ENCODE peak calls at places on chromosomes 16 and 17, in five cellular contexts. W is H1, S is GM12878, P is K562, E is HepG2. M is an unnamed sample.

GRCh38 chr16:67995423-67995822 is 3.9 kb downstream of the DPEP2 start:
- DNase-seq in W (no peak), S (no peak), P (no peak), E (no peak), M (no peak)

GRCh38 chr16:25063865-25064264 is 47.7 kb upstream of the LCMT1 start:
- DNase-seq in W (no peak), S (no peak), P (peak), E (peak), M (no peak)

GRCh38 chr17:80296221-80296620 is 35.6 kb downstream of the RNF213 start:
- DNase-seq in W (no peak), S (no peak), P (no peak), E (no peak), M (no peak)

GRCh38 chr16:8374032-8374431 is 216.3 kb downstream of the TMEM114 start:
- DNase-seq in W (peak), S (no peak), P (no peak), E (no peak), M (no peak)

GRCh38 chr16:84065536-84066132 is 23.0 kb upstream of the SLC38A8 start:
- DNase-seq in W (no peak), S (no peak), P (peak), E (peak), M (peak)

GRCh38 chr16:67241008-67241900 is 6.0 kb downstream of the FHOD1 start:
- DNase-seq in W (no peak), S (no peak), P (peak), E (peak), M (peak)

GRCh38 chr16:19613834-19614233 is 58.3 kb downstream of the VPS35L start:
- DNase-seq in W (no peak), S (no peak), P (no peak), E (no peak), M (no peak)

GRCh38 chr17:3985800-3986199 is 21.6 kb upstream of the ATP2A3 start:
- DNase-seq in W (no peak), S (no peak), P (no peak), E (no peak), M (no peak)

GRCh38 chr16:50265260-50265659 is 1.1 kb upstream of the ADCY7 start:
- DNase-seq in W (no peak), S (no peak), P (peak), E (peak), M (no peak)

GRCh38 chr17:57939797-57940196 is 15.4 kb downstream of the CUEDC1 start:
- DNase-seq in W (no peak), S (peak), P (no peak), E (no peak), M (no peak)

GRCh38 chr17:39235555-39236221 is 9.9 kb upstream of the STAC2 start:
- DNase-seq in W (peak), S (peak), P (peak), E (peak), M (peak)

GRCh38 chr16:5873221-5873620 is 775.6 kb upstream of the EEF2KMT start:
- DNase-seq in W (no peak), S (no peak), P (no peak), E (no peak), M (no peak)

GRCh38 chr16:18932243-18932997 is 6.2 kb upstream of the SMG1 start:
- DNase-seq in W (no peak), S (no peak), P (no peak), E (peak), M (no peak)

GRCh38 chr17:40493697-40494096 is 7.7 kb downstream of the TNS4 start:
- DNase-seq in W (no peak), S (no peak), P (no peak), E (no peak), M (no peak)

GRCh38 chr16:2825899-2826298 is 4.2 kb upstream of the ZG16B start:
- DNase-seq in W (no peak), S (no peak), P (no peak), E (no peak), M (no peak)

DNA sequence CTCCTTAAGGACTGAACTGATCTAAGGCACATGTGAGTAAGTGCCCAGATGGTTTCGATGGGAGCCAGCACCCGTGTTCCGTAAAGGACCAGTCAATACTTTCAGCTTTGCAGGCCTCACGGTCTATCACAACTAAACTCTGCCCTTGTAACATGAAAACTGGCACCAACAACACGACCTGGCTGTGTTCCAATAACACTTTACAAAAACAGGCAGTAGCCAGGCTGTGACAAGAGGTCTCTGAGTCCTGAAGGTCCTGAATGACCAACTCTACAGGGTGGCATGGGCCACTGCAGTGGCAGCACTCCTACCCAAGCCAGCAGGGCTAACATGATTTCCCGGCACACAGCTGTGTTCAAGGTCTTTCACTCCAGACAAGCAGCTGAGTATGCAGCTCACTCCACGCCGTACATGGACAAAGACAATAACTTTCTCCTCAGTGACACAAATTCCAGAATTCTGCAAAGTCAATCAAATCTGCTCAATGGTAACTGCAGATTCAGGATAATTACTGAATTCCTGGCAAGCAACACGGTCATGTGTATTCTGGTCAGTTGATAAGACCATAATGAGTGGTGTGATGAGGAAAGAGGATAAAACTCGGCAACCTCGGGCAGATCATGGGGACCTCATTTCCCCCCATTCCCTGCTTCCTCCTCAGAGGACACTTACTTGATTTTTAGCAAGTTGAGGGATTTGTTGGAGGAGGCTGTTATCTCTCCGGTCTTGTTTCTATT is 15.2 kb downstream of the NPLOC4 start:
- DNase-seq in W (no peak), S (no peak), P (no peak), E (no peak), M (no peak)
- TF ChIP-seq HDAC2 in W (no peak), S (no peak), P (no peak), E (no peak), M (no peak)

DNA sequence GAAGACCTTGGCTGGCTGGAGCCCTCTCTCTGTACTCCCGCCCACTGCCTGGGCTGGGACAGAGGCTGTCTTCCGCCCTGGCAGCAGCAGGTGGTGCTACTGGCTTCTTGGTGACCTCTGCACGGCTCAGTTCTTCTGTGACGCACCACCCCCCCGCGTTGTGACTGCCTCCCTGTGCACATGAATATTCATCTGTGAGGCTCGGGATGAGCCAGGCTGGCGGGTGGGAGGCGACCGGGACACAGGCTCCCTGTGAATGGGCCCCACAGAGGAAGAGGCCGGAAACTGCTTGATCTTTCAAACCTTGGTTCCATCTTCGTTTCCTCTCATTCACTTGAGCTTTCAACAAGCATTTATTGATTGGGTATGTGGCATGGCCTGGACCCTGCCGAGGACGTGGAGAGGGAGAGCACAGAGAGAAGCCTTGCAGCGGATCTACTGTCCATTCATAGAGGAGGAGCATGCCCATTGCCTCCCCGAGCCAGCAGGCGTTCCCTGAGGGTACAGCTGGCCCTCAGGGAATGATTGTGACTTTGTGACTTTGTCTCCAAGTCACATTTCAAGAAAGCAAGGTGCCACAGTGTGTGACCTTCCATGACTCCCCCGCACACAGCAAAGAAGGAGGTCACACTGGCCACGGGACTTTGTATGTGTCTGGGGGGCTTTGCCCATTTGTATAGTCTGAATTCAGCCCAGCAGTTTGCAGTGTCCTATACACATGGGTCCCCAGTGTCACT is 45.0 kb downstream of the B9D1 start:
- DNase-seq in W (peak), S (no peak), P (peak), E (peak), M (peak)
- TF ChIP-seq CTCF in W (peak), S (peak), P (peak), E (peak), M (peak)

DNA sequence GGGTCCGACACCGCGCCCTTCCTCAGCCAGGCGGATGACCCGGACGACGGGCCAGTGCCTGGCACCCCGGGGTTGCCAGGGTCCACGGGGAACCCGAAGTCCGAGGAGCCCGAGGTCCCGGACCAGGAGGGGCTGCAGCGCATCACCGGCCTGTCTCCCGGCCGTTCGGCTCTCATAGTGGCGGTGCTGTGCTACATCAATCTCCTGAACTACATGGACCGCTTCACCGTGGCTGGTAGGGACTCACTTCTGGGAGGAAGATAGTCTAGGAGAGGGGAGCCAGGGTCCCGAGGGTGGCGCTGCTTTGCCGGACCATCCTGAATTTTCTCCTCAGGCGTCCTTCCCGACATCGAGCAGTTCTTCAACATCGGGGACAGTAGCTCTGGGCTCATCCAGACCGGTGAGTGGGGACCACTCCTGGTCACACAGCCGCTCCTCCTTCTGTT is 603 bp downstream of the SPNS1 start:
- DNase-seq in W (no peak), S (no peak), P (peak), E (no peak), M (no peak)
- TF ChIP-seq HDAC2 in W (no peak), S (no peak), P (no peak), E (no peak), M (no peak)

GRCh38 chr17:7416323-7416722 is 3.8 kb upstream of the SPEM1 start:
- DNase-seq in W (no peak), S (no peak), P (no peak), E (no peak), M (no peak)
- TF ChIP-seq CTCF in W (no peak), S (no peak), P (peak), E (peak), M (no peak)

DNA sequence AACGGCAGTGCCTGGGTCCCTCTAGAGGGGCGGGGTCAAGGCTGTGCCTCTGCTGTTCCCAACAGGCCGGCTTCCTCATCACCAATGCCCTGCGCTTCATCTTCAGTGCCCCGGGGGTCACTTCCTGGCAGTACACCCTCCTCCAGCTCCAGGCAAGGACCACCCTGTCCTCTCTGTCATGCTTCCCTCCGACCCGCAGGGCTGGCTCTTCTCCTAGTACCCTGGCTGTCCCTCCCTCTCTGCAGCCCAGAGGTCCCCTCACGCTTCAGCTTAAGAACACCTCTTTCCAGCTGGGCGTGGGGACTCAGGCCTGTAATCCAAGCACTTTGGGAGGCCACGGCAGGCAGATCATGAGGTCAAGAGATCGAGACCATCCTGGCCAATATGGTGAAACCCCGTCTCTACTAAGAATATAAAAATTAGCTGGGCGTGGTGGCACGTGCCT is 25.8 kb downstream of the CASKIN2 start:
- DNase-seq in W (no peak), S (no peak), P (no peak), E (no peak), M (no peak)
- TF ChIP-seq HDAC2 in W (no peak), S (no peak), P (no peak), E (no peak), M (no peak)

GRCh38 chr17:30217054-30217453 is 18.4 kb downstream of the SLC6A4 start:
- DNase-seq in W (no peak), S (no peak), P (no peak), E (no peak), M (no peak)

GRCh38 chr17:30219315-30219714 is 16.2 kb downstream of the SLC6A4 start:
- DNase-seq in W (no peak), S (no peak), P (no peak), E (no peak), M (no peak)

GRCh38 chr17:30219833-30220232 is 15.7 kb downstream of the SLC6A4 start:
- DNase-seq in W (no peak), S (no peak), P (peak), E (no peak), M (no peak)

GRCh38 chr17:30218689-30219266 is 16.7 kb downstream of the SLC6A4 start:
- DNase-seq in W (no peak), S (no peak), P (no peak), E (no peak), M (no peak)

DNA sequence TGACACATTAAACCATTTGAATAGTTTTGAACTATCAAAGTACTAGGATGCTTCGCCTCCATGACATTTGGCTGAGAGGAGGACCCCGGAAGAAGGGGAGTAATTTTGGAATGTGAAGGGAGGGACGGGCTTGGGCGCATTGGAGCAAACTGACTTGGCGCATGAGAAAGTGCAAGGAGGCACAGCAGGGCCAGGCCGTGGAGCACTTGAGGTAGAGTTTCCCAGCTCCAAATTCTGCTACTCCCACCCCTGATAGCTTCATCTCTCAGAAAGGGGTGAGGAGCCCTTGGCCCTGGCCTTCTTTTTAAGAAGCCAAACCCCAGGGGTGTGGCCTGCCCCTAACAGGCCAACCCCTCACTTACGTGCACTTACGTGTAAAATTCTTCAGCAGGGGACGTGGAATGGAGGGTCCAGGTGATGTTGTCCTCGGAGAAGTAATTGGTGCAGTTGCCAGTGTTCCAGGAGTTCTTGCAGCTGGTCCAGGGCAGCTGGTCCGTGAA is 17.7 kb downstream of the SLC6A4 start:
- DNase-seq in W (no peak), S (no peak), P (no peak), E (no peak), M (no peak)
- TF ChIP-seq CTCF in W (no peak), S (no peak), P (no peak), E (no peak), M (no peak)

DNA sequence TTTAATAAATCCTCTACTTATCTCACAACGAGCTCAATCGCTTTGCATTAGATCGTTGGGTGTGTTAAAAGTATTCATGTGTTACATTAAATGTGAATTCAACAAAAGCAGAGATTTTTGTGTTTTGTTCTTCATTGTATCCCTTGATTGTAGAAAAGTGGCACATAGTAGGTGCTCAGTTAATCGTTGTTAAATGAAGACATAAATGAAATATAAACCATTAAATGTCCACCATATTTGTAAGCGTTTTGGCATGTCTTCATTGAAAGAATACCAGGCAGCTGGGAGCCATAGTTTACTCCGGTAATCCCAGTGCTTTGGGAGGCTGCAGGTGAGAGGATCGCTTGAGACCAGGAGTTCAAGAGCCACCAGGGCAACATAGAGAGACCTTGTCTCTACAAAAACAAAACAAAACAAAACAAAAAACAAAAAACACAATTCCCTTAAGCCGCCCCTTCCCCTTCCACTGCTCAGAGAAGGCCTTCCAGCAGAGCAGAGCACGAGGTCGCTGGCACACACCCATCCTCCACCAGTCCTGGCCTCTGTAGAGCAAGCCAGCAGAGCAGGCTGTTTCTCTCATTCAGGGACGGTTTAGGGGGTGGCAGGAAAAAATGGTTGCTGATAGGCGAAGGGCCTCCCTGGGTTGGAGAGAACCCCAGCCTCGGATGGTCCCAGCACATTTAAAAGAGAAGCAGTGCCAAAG is 673 bp upstream of the CHD9 start:
- DNase-seq in W (no peak), S (no peak), P (peak), E (peak), M (no peak)
- TF ChIP-seq HDAC2 in W (no peak), S (no peak), P (peak), E (no peak), M (no peak)

GRCh38 chr17:43482103-43483012 is 1.4 kb upstream of the DHX8 start:
- DNase-seq in W (no peak), S (no peak), P (no peak), E (peak), M (no peak)
- TF ChIP-seq CTCF in W (no peak), S (no peak), P (no peak), E (peak), M (no peak)